ENCODE peak calls at places on chromosomes 1 and 21, in four cellular contexts. B, S, Z and U are unnamed samples.
A peak's percentile ranks its signal among the peaks of the same experiment; 100 is the strongest.

GRCh38 chr1:48071513-48071912 is 74.3 kb upstream of the TRABD2B start:
- DNase-seq in S (no peak), B (no peak), Z (no peak), U (no peak)

GRCh38 chr1:155175927-155176371 is 2.3 kb downstream of the TRIM46 start:
- DNase-seq in B (no peak), Z (no peak), S (no peak), U (peak; percentile 34)

GRCh38 chr1:162256287-162256686 is 120.4 kb downstream of the SPATA46 start:
- DNase-seq in S (no peak), B (no peak), Z (no peak), U (no peak)

GRCh38 chr1:38727629-38728175 is 131.9 kb downstream of the RRAGC start:
- DNase-seq in Z (no peak), B (no peak), S (no peak), U (peak; percentile 36)

GRCh38 chr1:89484097-89485038 is 40.3 kb upstream of the LRRC8B start:
- DNase-seq in Z (no peak), B (no peak), S (no peak), U (no peak)

GRCh38 chr21:36113647-36114428 is 21.0 kb upstream of the CBR3 start:
- DNase-seq in S (no peak), Z (no peak), B (no peak), U (no peak)

GRCh38 chr1:177741476-177741875 is 228.4 kb downstream of the SEC16B start:
- DNase-seq in B (no peak), S (no peak), Z (peak; percentile 62), U (no peak)

GRCh38 chr1:155128469-155128754 is 736 bp downstream of the EFNA1 start:
- DNase-seq in Z (no peak), S (no peak), B (no peak), U (no peak)

GRCh38 chr1:195954848-195955247 is 653.4 kb downstream of the KCNT2 start:
- DNase-seq in B (no peak), S (no peak), Z (no peak), U (no peak)

GRCh38 chr1:21956720-21957552 is 19.8 kb upstream of the HSPG2 start:
- DNase-seq in Z (no peak), B (peak; percentile 47), S (no peak), U (no peak)

GRCh38 chr21:35266546-35266945 is 217.4 kb upstream of the RUNX1 start:
- DNase-seq in B (no peak), Z (peak; percentile 14), S (no peak), U (no peak)

GRCh38 chr1:161201828-161202712 is at the start of gene NDUFS2:
- DNase-seq in S (peak; percentile 96), Z (peak; percentile 100), B (peak; percentile 99), U (peak; percentile 99)

GRCh38 chr1:18463984-18464664 is 16.6 kb upstream of the KLHDC7A start:
- DNase-seq in B (no peak), Z (no peak), S (no peak), U (no peak)

GRCh38 chr21:33971492-33972013 is 55.9 kb upstream of the ATP5PO start:
- DNase-seq in S (no peak), Z (peak; percentile 82), B (peak; percentile 22), U (no peak)

GRCh38 chr1:217734973-217735372 is 103.8 kb downstream of the SPATA17 start:
- DNase-seq in B (no peak), Z (no peak), S (no peak), U (no peak)

GRCh38 chr1:67685558-67686271 is 714 bp downstream of the GADD45A start:
- DNase-seq in Z (no peak), S (no peak), B (no peak), U (peak; percentile 58)

GRCh38 chr1:175154595-175155472 is 37.7 kb downstream of the KIAA0040 start:
- DNase-seq in Z (peak; percentile 79), B (peak; percentile 35), S (peak; percentile 58), U (peak; percentile 67)

GRCh38 chr1:150813028-150813707 is 5.1 kb upstream of the CTSK start:
- DNase-seq in Z (peak; percentile 67), S (no peak), B (peak; percentile 77), U (peak; percentile 58)

GRCh38 chr1:219498666-219499065 is 114.2 kb downstream of the ZC3H11B start:
- DNase-seq in S (no peak), Z (no peak), B (peak; percentile 2), U (no peak)

GRCh38 chr1:162677607-162678371 is 45.5 kb downstream of the DDR2 start:
- DNase-seq in B (no peak), S (no peak), Z (no peak), U (no peak)

GRCh38 chr1:62311473-62311943 is 7.7 kb downstream of the KANK4 start:
- DNase-seq in S (no peak), B (no peak), Z (peak; percentile 73), U (no peak)

DNA sequence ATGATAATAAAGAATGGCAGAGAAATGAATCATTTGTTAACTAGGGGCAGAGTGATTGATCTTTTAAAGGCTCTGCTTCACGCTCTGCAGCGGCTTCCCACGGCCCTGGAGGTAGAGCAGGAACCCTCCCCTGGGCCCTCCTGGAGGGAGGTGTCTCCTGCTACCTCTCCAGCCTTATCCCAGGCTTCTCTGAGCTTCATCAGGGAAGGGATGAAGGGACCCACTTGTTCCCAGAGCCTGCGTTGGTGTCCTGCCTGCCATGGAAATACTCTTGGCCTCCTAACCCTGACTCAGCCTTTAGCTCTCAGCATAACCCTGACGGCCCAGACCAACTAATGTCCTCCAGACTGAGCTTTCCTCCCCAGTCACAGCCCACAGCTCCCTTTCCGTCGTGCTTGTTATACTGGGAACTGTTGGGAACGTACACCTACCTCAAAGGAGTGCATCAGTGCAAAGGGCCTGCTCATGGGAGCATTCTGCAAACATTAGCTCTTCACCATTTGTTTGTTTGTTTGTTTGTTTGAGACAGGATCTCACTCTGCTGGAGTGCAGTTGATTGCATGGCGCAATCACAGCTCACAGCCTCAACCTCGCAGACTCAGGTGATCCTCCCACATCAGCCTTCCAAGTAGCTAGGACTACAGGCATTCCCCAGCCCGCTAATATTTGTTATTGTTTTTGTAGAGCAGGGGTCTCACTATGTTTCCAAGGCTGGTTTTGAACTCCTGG is 17.4 kb upstream of the HNRNPU start:
- DNase-seq in B (no peak), Z (peak; percentile 30), S (no peak), U (peak; percentile 34)
- H2BK120ac ChIP-seq in B (no peak overlapping the region), Z (no peak overlapping the region), S (no peak overlapping the region), U (no peak overlapping the region)

DNA sequence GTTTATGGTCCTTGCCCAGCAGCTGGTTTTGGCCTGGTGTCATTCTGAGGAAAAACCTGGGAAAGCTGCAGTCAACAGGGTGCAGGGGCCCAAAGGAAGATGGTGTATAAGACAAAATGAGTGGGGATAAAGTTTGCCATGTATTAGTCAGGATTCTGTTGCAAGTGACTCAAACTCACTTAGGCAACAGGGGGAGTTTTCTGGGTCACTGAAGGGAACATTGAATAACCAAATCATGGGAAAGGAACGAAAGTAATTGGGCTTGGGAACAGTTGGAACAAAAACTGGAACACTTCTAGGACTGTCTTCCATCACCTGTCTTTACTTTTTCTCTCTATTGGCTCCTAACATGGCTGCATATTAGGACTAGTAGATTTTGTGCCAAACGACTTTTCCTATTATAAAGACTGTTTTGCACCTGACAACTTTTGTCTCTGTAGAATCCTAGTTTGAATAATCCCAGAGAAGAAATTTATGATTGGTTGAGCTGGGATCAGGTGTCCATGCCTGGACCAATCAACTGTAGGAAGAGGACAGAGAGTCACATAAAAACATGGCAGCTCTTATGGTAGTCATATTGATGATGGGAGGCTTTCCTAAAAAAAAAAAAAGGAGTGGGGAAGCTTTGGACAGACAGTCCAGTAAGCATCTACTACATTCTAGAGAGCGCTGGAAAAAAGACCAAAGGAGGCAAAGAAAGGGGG is 30.5 kb upstream of the IGSF3 start:
- DNase-seq in B (no peak), S (no peak), Z (no peak), U (no peak)
- H3K18ac ChIP-seq in B (no peak overlapping the region), S (no peak overlapping the region), Z (no peak overlapping the region), U (no peak overlapping the region)

GRCh38 chr1:153509729-153510354 is 25.9 kb downstream of the S100A6 start:
- DNase-seq in S (no peak), B (no peak), Z (no peak), U (peak; percentile 59)

GRCh38 chr1:153515504-153516394 is 20.0 kb downstream of the S100A6 start:
- DNase-seq in S (no peak), Z (no peak), B (no peak), U (no peak)

GRCh38 chr1:153513666-153514065 is 22.1 kb downstream of the S100A6 start:
- DNase-seq in B (no peak), Z (no peak), S (no peak), U (no peak)

GRCh38 chr1:153510984-153511410 is 24.8 kb downstream of the S100A6 start:
- DNase-seq in Z (peak; percentile 87), B (peak; percentile 74), S (peak; percentile 71), U (peak; percentile 92)

GRCh38 chr1:153513023-153513422 is 22.8 kb downstream of the S100A6 start:
- DNase-seq in S (no peak), Z (no peak), B (no peak), U (no peak)
- H2BK120ac ChIP-seq in S (no peak overlapping the region), Z (no peak overlapping the region), B (no peak overlapping the region), U (no peak overlapping the region)

DNA sequence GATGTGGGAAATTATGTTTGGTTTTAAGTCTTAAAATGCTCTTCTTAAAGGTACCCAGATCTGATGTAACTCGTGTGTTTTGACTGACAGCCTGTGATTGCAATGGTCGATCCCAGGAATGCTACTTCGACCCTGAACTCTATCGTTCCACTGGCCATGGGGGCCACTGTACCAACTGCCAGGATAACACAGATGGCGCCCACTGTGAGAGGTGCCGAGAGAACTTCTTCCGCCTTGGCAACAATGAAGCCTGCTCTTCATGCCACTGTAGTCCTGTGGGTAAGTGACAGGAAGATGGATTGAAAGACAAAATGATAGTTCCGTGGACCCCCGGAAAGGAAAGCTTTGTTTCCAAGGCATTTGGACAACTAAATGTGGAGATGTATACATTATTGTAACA is 71.6 kb upstream of the LAMC2 start:
- DNase-seq in Z (no peak), S (no peak), B (no peak), U (no peak)
- H3K18ac ChIP-seq in Z (no peak overlapping the region), S (no peak overlapping the region), B (no peak overlapping the region), U (no peak overlapping the region)

DNA sequence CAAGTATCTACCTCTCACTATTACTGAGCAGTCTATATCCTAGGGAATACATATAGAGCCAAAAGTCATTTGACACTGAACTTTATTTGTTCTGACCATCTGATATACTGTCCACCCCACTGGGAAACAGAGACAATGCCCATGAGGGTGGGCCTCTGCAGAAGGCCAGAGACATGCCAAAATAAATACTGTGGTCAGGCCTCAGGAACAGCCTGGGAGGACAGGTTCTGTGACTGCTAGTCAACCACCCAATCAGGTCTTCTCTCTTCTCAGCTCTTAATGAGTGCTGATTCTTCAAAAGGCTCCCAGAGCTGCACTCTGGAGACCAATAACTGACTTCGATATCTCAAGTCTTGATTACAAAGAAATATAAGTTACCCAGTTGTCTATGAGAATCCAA is 5.5 kb upstream of the ANKRD35 start:
- DNase-seq in B (peak; percentile 17), Z (no peak), S (no peak), U (no peak)
- H2BK120ac ChIP-seq in B (peak overlapping the region; percentile 96), Z (no peak overlapping the region), S (no peak overlapping the region), U (no peak overlapping the region)